ENCODE peak calls at places on chromosome X, in eight cellular contexts. Q is stimulated activated naive B cell treated with anti-CD40 and anti-IgM and Interleukin-4, amounts not matched to agents 10 μg/mL and 1 μg/mL and 100 μg/mL, for 72 hours; L is activated CD4-positive, CD25-positive, alpha-beta regulatory T cell treated with anti-CD3 and anti-CD28 coated beads, Interleukin-2, amount 50 U/mL, for 16 hours; W is COR-L47; O is amniotic epithelial cell; F is fibroblast of gingiva; D is type B pancreatic cell; R is cardiac fibroblast. Z is an unnamed sample.

GRCh38 chrX:155997436-155997835 is at the start of gene IL9R:
- DNase-seq in Q (no peak), L (peak), W (no peak), O (no peak), F (no peak), D (no peak), R (no peak), Z (peak)

GRCh38 chrX:146906166-146906565 is 91.6 kb upstream of the CXorf51A start:
- DNase-seq in Q (no peak), L (no peak), W (no peak), O (no peak), F (no peak), D (no peak), R (no peak), Z (no peak)

GRCh38 chrX:118571829-118572228 is 76.2 kb downstream of the DOCK11 start:
- DNase-seq in Q (no peak), L (no peak), W (no peak), O (peak), F (peak), D (no peak), R (no peak), Z (no peak)

GRCh38 chrX:47201545-47201944 is 7.9 kb downstream of the UBA1 start:
- DNase-seq in Q (no peak), L (no peak), W (no peak), O (no peak), F (no peak), D (no peak), R (no peak), Z (no peak)

GRCh38 chrX:153775631-153776595 is 4.9 kb upstream of the SRPK3 start:
- DNase-seq in Q (no peak), L (no peak), W (no peak), O (no peak), F (no peak), D (no peak), R (no peak), Z (no peak)

GRCh38 chrX:115378471-115378870 is 89.0 kb downstream of the LUZP4 start:
- DNase-seq in Q (no peak), L (no peak), W (no peak), O (peak), F (peak), D (no peak), R (peak), Z (no peak)

GRCh38 chrX:48558270-48558669 is 16.0 kb upstream of the RBM3 start:
- DNase-seq in Q (no peak), L (no peak), W (no peak), O (peak), F (peak), D (no peak), R (peak), Z (no peak)

GRCh38 chrX:53280703-53281320 is 572 bp downstream of the IQSEC2 start:
- DNase-seq in Q (no peak), L (no peak), W (no peak), O (peak), F (peak), D (no peak), R (peak), Z (peak)

GRCh38 chrX:41561045-41561444 is 113.9 kb downstream of the NYX start:
- DNase-seq in Q (no peak), L (no peak), W (no peak), O (peak), F (peak), D (no peak), R (peak), Z (peak)

GRCh38 chrX:3192835-3193234 is 151.6 kb downstream of the ARSF start:
- DNase-seq in Q (no peak), L (no peak), W (no peak), O (no peak), F (no peak), D (no peak), R (no peak), Z (no peak)

GRCh38 chrX:103554687-103555417 is 30.5 kb upstream of the TCEAL4 start:
- DNase-seq in Q (peak), L (peak), W (no peak), O (no peak), F (peak), D (no peak), R (peak), Z (no peak)

GRCh38 chrX:128020701-128021100 is 31.5 kb downstream of the ACTRT1 start:
- DNase-seq in Q (no peak), L (no peak), W (no peak), O (peak), F (no peak), D (no peak), R (peak), Z (no peak)

GRCh38 chrX:47366051-47366722 is 4.2 kb upstream of the ZNF157 start:
- DNase-seq in Q (peak), L (peak), W (peak), O (peak), F (peak), D (peak), R (peak), Z (peak)

GRCh38 chrX:131649741-131650140 is 105.9 kb downstream of the OR13H1 start:
- DNase-seq in Q (no peak), L (no peak), W (no peak), O (no peak), F (no peak), D (no peak), R (no peak), Z (no peak)

GRCh38 chrX:131752493-131753198 is 208.8 kb downstream of the OR13H1 start:
- DNase-seq in Q (peak), L (no peak), W (no peak), O (no peak), F (no peak), D (no peak), R (no peak), Z (no peak)

GRCh38 chrX:3384330-3384729 is 37.9 kb upstream of the MXRA5 start:
- DNase-seq in Q (no peak), L (no peak), W (no peak), O (peak), F (no peak), D (no peak), R (no peak), Z (no peak)

GRCh38 chrX:34942496-34942895 is at the start of gene FAM47B:
- DNase-seq in Q (no peak), L (no peak), W (no peak), O (no peak), F (no peak), D (no peak), R (no peak), Z (no peak)

GRCh38 chrX:9992724-9993123 is 25.6 kb downstream of the CLDN34 start:
- DNase-seq in Q (no peak), L (no peak), W (no peak), O (no peak), F (no peak), D (no peak), R (no peak), Z (no peak)

GRCh38 chrX:118207831-118208453 is 91.3 kb upstream of the KLHL13 start:
- DNase-seq in Q (no peak), L (no peak), W (no peak), O (no peak), F (no peak), D (no peak), R (no peak), Z (no peak)

GRCh38 chrX:47272013-47272408 is 39.2 kb downstream of the USP11 start:
- DNase-seq in Q (no peak), L (no peak), W (no peak), O (no peak), F (no peak), D (no peak), R (no peak), Z (no peak)

GRCh38 chrX:110806145-110806544 is 10.5 kb upstream of the CHRDL1 start:
- DNase-seq in Q (no peak), L (no peak), W (no peak), O (no peak), F (peak), D (no peak), R (no peak), Z (peak)

GRCh38 chrX:93673056-93673868 is at the start of gene NAP1L3:
- DNase-seq in Q (peak), L (peak), W (no peak), O (peak), F (peak), D (peak), R (peak), Z (peak)

GRCh38 chrX:40173662-40174593 is 76.2 kb upstream of the BCOR start:
- DNase-seq in Q (peak), L (no peak), W (no peak), O (peak), F (no peak), D (no peak), R (no peak), Z (no peak)

GRCh38 chrX:154411322-154411980 is at the start of gene TAFAZZIN:
- DNase-seq in Q (peak), L (peak), W (peak), O (no peak), F (peak), D (no peak), R (peak), Z (peak)

GRCh38 chrX:38347136-38347535 is 5.3 kb upstream of the OTC start:
- DNase-seq in Q (no peak), L (no peak), W (no peak), O (peak), F (peak), D (no peak), R (peak), Z (peak)

GRCh38 chrX:78555401-78555980 is 103.6 kb downstream of the RTL3 start:
- DNase-seq in Q (no peak), L (no peak), W (no peak), O (no peak), F (no peak), D (no peak), R (peak), Z (peak)

GRCh38 chrX:74419861-74420193 is 1.5 kb upstream of the SLC16A2 start:
- DNase-seq in Q (no peak), L (no peak), W (no peak), O (no peak), F (no peak), D (no peak), R (peak), Z (peak)

GRCh38 chrX:153485396-153486080 is 9.2 kb upstream of the BGN start:
- DNase-seq in Q (no peak), L (no peak), W (no peak), O (no peak), F (no peak), D (no peak), R (no peak), Z (no peak)

GRCh38 chrX:40757058-40757457 is 21.7 kb upstream of the MED14 start:
- DNase-seq in Q (no peak), L (no peak), W (no peak), O (peak), F (no peak), D (no peak), R (no peak), Z (no peak)

GRCh38 chrX:151871244-151871643 is 41.4 kb upstream of the MAGEA4 start:
- DNase-seq in Q (no peak), L (no peak), W (no peak), O (peak), F (peak), D (no peak), R (peak), Z (peak)

GRCh38 chrX:71210829-71211228 is 12.2 kb upstream of the GJB1 start:
- DNase-seq in Q (no peak), L (no peak), W (no peak), O (no peak), F (peak), D (no peak), R (peak), Z (no peak)

GRCh38 chrX:39309018-39309620 is 507.9 kb downstream of the MID1IP1 start:
- DNase-seq in Q (peak), L (peak), W (no peak), O (peak), F (no peak), D (no peak), R (peak), Z (peak)

GRCh38 chrX:148958896-148959295 is 458.5 kb downstream of the AFF2 start:
- DNase-seq in Q (no peak), L (no peak), W (no peak), O (no peak), F (no peak), D (no peak), R (peak), Z (peak)

GRCh38 chrX:139194571-139195280 is 335.8 kb upstream of the F9 start:
- DNase-seq in Q (no peak), L (no peak), W (no peak), O (no peak), F (no peak), D (no peak), R (no peak), Z (peak)

GRCh38 chrX:134692990-134693389 is 34.7 kb upstream of the PLAC1 start:
- DNase-seq in Q (no peak), L (no peak), W (no peak), O (peak), F (no peak), D (no peak), R (peak), Z (no peak)

GRCh38 chrX:122135070-122135469 is 1049.0 kb upstream of the GRIA3 start:
- DNase-seq in Q (no peak), L (no peak), W (no peak), O (no peak), F (no peak), D (no peak), R (no peak), Z (no peak)

GRCh38 chrX:117936162-117936561 is 180.4 kb downstream of the KLHL13 start:
- DNase-seq in Q (no peak), L (no peak), W (no peak), O (no peak), F (peak), D (no peak), R (no peak), Z (no peak)

GRCh38 chrX:12721042-12721441 is 70.2 kb upstream of the PRPS2 start:
- DNase-seq in Q (no peak), L (no peak), W (no peak), O (peak), F (no peak), D (no peak), R (no peak), Z (peak)